ENCODE peak calls at places on chromosomes 4 and X, in four cellular contexts. I, M, C and S are unnamed samples.
A peak's percentile ranks its signal among the peaks of the same experiment; 100 is the strongest.

GRCh38 chr4:43843501-43843900 is 605.1 kb downstream of the KCTD8 start:
- DNase-seq in I (no peak), M (no peak), C (no peak), S (peak; percentile 16)

GRCh38 chrX:95885074-95885473 is 799.6 kb upstream of the DIAPH2 start:
- DNase-seq in I (no peak), M (no peak), C (no peak), S (peak; percentile 55)

GRCh38 chrX:12360389-12360788 is 222.1 kb downstream of the FRMPD4 start:
- DNase-seq in I (no peak), M (no peak), C (peak; percentile 30), S (peak; percentile 16)

GRCh38 chr4:110622841-110623709 is at the start of gene PITX2:
- DNase-seq in I (peak; percentile 74), M (peak; percentile 97), C (peak; percentile 57), S (peak; percentile 57)

GRCh38 chr4:15381806-15382338 is 46.0 kb upstream of the C1QTNF7 start:
- DNase-seq in I (no peak), M (no peak), C (no peak), S (no peak)

GRCh38 chr4:148430847-148431246 is 11.4 kb downstream of the NR3C2 start:
- DNase-seq in I (no peak), M (no peak), C (no peak), S (no peak)

GRCh38 chr4:145130788-145131398 is 32.8 kb downstream of the ABCE1 start:
- DNase-seq in I (no peak), M (no peak), C (peak; percentile 50), S (peak; percentile 85)

GRCh38 chrX:153946910-153947769 is 2.7 kb upstream of the RENBP start:
- DNase-seq in I (peak; percentile 63), M (peak; percentile 69), C (peak; percentile 41), S (peak; percentile 83)

GRCh38 chr4:3870567-3870962 is 104.4 kb downstream of the ADRA2C start:
- DNase-seq in I (peak; percentile 2), M (no peak), C (no peak), S (no peak)

GRCh38 chr4:112514449-112515277 is 1.3 kb downstream of the NEUROG2 start:
- DNase-seq in I (no peak), M (no peak), C (no peak), S (no peak)
- H3K4me3 ChIP-seq in I (peak overlapping the region; percentile 69), M (peak overlapping the region; percentile 77), C (peak overlapping the region; percentile 55), S (peak overlapping the region; percentile 49)

GRCh38 chr4:159191989-159192388 is 89.1 kb downstream of the RAPGEF2 start:
- DNase-seq in I (no peak), M (no peak), C (no peak), S (peak; percentile 87)
- TF ChIP-seq CTCF in I (peak; percentile 33), M (peak; percentile 23), C (peak; percentile 54), S (peak; percentile 71)

DNA sequence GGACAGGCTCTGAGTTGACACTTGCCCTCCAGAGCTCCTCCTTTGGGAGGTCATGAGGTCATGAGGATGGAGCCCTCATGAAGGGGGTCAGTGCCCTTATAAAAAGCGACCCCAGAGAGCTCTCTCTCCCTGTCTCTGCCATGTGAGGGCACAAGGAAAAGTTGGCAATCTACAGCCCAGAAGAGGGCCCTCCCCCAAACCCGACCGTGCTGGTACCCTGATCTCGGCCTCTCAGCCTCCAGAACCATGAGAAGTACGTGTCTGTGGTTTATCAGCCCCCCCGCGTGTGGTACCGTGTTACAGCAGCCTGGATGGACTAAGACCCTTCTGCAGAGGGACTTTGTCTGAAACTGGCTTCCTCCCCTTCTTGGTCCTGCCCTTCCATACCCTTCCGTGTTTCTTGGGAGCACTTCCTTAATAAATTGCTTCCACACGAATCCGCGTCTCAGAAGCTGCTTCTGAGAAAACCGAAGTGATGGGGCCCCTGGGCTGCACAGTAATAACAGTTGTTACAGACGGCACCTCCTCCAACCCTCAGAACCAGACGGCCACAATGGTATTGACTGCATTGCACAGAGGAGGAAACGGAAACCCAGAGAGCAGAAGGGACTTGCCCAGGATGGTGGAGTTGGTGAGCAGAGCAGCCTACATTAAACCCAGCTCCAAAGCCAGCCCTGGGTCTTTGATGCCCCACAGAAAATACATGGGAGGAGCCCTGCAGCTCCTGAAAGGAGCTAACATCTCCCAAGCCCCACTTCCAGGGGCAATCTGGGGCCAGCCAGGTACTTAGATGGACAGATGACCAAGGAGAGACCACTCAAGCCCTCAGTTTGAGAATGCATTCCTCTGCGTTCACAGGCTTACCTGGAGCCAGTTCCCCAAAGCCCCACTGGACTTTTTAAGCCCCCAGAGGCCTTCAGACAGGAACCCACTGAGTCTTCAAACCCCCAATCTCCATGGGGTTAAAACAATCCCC is 242.7 kb downstream of the BCOR start:
- DNase-seq in I (no peak), M (no peak), C (no peak), S (no peak)
- H3K4me3 ChIP-seq in I (no peak overlapping the region), M (no peak overlapping the region), C (no peak overlapping the region), S (no peak overlapping the region)

DNA sequence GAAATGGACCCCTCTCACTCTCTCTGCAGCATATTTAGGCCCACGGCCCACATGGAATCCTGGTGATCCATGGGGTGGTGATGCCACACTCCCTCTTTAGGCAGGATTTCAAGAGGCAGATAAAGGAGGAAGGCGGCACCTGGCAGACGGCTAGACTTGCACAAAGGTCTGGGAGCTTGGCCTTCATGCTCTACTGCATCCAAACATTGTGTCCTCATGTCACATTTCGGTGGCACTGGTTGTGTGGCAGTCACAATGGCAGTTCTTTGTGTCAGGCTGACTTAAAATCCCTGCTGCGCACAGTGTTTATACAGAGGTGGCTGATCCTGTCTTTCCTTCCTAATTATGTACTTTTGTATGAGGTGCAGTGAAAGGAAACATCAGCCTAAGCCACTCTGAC is 147.3 kb downstream of the STK32B start:
- DNase-seq in I (no peak), M (no peak), C (no peak), S (no peak)
- TF ChIP-seq CTCF in I (no peak), M (no peak), C (no peak), S (no peak)

GRCh38 chr4:99029852-99030251 is 34.3 kb downstream of the METAP1 start:
- DNase-seq in I (no peak), M (no peak), C (no peak), S (no peak)

GRCh38 chr4:99028187-99028586 is 32.7 kb downstream of the METAP1 start:
- DNase-seq in I (no peak), M (no peak), C (no peak), S (no peak)

GRCh38 chr4:99029018-99029735 is 33.7 kb downstream of the METAP1 start:
- DNase-seq in I (no peak), M (no peak), C (no peak), S (no peak)

GRCh38 chr4:99025506-99025905 is 30.0 kb downstream of the METAP1 start:
- DNase-seq in I (no peak), M (no peak), C (no peak), S (no peak)

DNA sequence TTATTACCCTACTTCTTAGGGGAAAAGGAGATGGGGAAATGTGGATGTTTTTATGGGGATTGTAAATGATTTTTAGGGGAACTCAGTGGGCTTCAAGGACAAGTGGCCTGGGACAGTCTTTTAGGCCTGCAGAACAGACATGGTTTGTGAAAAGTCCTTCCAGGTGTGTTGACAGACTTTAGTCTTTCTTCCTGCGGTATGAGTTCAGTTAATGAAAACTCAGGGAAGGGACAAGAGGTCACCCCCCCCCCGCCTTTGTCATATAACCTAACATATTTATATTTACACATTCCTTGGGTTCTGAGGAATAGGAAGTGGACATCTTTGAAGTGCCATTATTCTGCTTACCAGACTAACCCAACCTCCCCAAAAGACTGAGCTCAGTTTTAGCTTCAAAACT is 31.8 kb downstream of the METAP1 start:
- DNase-seq in I (no peak), M (no peak), C (no peak), S (no peak)
- H3K4me3 ChIP-seq in I (no peak overlapping the region), M (no peak overlapping the region), C (no peak overlapping the region), S (no peak overlapping the region)

GRCh38 chrX:53481093-53481492 is 46.9 kb upstream of the HSD17B10 start:
- DNase-seq in I (no peak), M (no peak), C (no peak), S (no peak)
- TF ChIP-seq CTCF in I (no peak), M (no peak), C (peak; percentile 48), S (peak; percentile 55)